ENCODE peak calls at places on chromosomes 4 and X, in seven cellular contexts. One of them, this sample, is unnamed.

GRCh38 chr4:97990409-97990808 is 152.9 kb downstream of the STPG2 start:
- DNase-seq in HFF-Myc: no peak
- DNase-seq in heart right ventricle: no peak
- DNase-seq in suprapubic skin: no peak
- DNase-seq in IMR-90: no peak
- DNase-seq in AG04449: no peak
- DNase-seq in Panc1: no peak
- DNase-seq in this sample: no peak

GRCh38 chr4:25509656-25510055 is 132.6 kb downstream of the ANAPC4 start:
- DNase-seq in HFF-Myc: no peak
- DNase-seq in heart right ventricle: no peak
- DNase-seq in suprapubic skin: no peak
- DNase-seq in IMR-90: no peak
- DNase-seq in AG04449: no peak
- DNase-seq in Panc1: no peak
- DNase-seq in this sample: no peak

GRCh38 chrX:131279617-131280016 is 9.5 kb downstream of the IGSF1 start:
- DNase-seq in HFF-Myc: no peak
- DNase-seq in heart right ventricle: no peak
- DNase-seq in suprapubic skin: no peak
- DNase-seq in IMR-90: no peak
- DNase-seq in AG04449: no peak
- DNase-seq in Panc1: no peak
- DNase-seq in this sample: no peak

GRCh38 chr4:89469930-89470375 is 162.4 kb upstream of the GPRIN3 start:
- DNase-seq in HFF-Myc: peak; percentile 93
- DNase-seq in heart right ventricle: no peak
- DNase-seq in suprapubic skin: no peak
- DNase-seq in IMR-90: peak; percentile 98
- DNase-seq in AG04449: peak; percentile 78
- DNase-seq in Panc1: no peak
- DNase-seq in this sample: peak; percentile 94

GRCh38 chr4:3123201-3123671 is 48.8 kb downstream of the HTT start:
- DNase-seq in HFF-Myc: no peak
- DNase-seq in heart right ventricle: no peak
- DNase-seq in suprapubic skin: no peak
- DNase-seq in IMR-90: peak; percentile 59
- DNase-seq in AG04449: no peak
- DNase-seq in Panc1: no peak
- DNase-seq in this sample: peak; percentile 68

GRCh38 chr4:182745268-182745667 is 171.9 kb downstream of the DCTD start:
- DNase-seq in HFF-Myc: no peak
- DNase-seq in heart right ventricle: no peak
- DNase-seq in suprapubic skin: no peak
- DNase-seq in IMR-90: no peak
- DNase-seq in AG04449: no peak
- DNase-seq in Panc1: no peak
- DNase-seq in this sample: peak; percentile 72

GRCh38 chr4:118224239-118224829 is 128.5 kb downstream of the PRSS12 start:
- DNase-seq in HFF-Myc: peak; percentile 65
- DNase-seq in heart right ventricle: no peak
- DNase-seq in suprapubic skin: no peak
- DNase-seq in IMR-90: peak; percentile 80
- DNase-seq in AG04449: peak; percentile 26
- DNase-seq in Panc1: peak; percentile 28
- DNase-seq in this sample: peak; percentile 5

GRCh38 chr4:101961144-101961543 is 170.6 kb downstream of the BANK1 start:
- DNase-seq in HFF-Myc: no peak
- DNase-seq in heart right ventricle: no peak
- DNase-seq in suprapubic skin: no peak
- DNase-seq in IMR-90: no peak
- DNase-seq in AG04449: no peak
- DNase-seq in Panc1: no peak
- DNase-seq in this sample: no peak

GRCh38 chrX:41334866-41335589 is 1.1 kb downstream of the DDX3X start:
- DNase-seq in HFF-Myc: no peak
- DNase-seq in heart right ventricle: peak; percentile 64
- DNase-seq in suprapubic skin: peak; percentile 83
- DNase-seq in IMR-90: peak; percentile 62
- DNase-seq in AG04449: no peak
- DNase-seq in Panc1: no peak
- DNase-seq in this sample: peak; percentile 9

GRCh38 chrX:148618472-148619445 is 118.3 kb downstream of the AFF2 start:
- DNase-seq in HFF-Myc: no peak
- DNase-seq in heart right ventricle: no peak
- DNase-seq in suprapubic skin: no peak
- DNase-seq in IMR-90: no peak
- DNase-seq in AG04449: no peak
- DNase-seq in Panc1: no peak
- DNase-seq in this sample: no peak

GRCh38 chrX:50448565-50448964 is 22.1 kb downstream of the DGKK start:
- DNase-seq in HFF-Myc: no peak
- DNase-seq in heart right ventricle: no peak
- DNase-seq in suprapubic skin: no peak
- DNase-seq in IMR-90: peak; percentile 1
- DNase-seq in AG04449: no peak
- DNase-seq in Panc1: no peak
- DNase-seq in this sample: peak; percentile 63
- TF ChIP-seq CTCF in HFF-Myc: no peak
- TF ChIP-seq CTCF in heart right ventricle: no peak
- TF ChIP-seq CTCF in suprapubic skin: no peak
- TF ChIP-seq CTCF in IMR-90: no peak
- TF ChIP-seq CTCF in AG04449: no peak
- TF ChIP-seq CTCF in Panc1: peak; percentile 25
- TF ChIP-seq CTCF in this sample: peak; percentile 56

DNA sequence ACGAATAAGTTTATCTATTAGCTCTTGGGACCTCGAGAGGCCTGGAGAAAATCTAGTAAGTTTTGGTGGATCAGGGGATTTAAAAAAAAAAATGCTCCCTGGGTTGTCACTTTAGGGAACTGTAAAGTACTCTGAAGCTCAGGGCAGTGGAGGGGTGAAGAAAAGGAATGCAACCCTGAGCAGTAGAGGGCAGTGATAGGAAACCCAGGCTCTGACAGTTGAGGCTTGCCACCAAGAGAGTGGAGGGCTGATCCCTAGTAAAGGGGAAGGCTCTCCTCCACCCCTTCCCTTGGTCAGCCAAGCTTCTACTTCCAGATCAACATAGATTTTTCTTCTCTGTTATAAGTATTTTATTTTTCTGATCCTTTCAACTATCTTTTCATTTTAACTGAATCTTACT is 73.1 kb downstream of the FBXO8 start:
- DNase-seq in HFF-Myc: no peak
- DNase-seq in heart right ventricle: no peak
- DNase-seq in suprapubic skin: no peak
- DNase-seq in IMR-90: no peak
- DNase-seq in AG04449: no peak
- DNase-seq in Panc1: no peak
- DNase-seq in this sample: no peak
- TF ChIP-seq CTCF in HFF-Myc: no peak
- TF ChIP-seq CTCF in heart right ventricle: no peak
- TF ChIP-seq CTCF in suprapubic skin: no peak
- TF ChIP-seq CTCF in IMR-90: no peak
- TF ChIP-seq CTCF in AG04449: no peak
- TF ChIP-seq CTCF in Panc1: peak; percentile 30
- TF ChIP-seq CTCF in this sample: no peak

GRCh38 chrX:64313624-64314023 is 81.6 kb downstream of the MTMR8 start:
- DNase-seq in HFF-Myc: no peak
- DNase-seq in heart right ventricle: no peak
- DNase-seq in suprapubic skin: no peak
- DNase-seq in IMR-90: no peak
- DNase-seq in AG04449: no peak
- DNase-seq in Panc1: no peak
- DNase-seq in this sample: no peak
- TF ChIP-seq CTCF in HFF-Myc: no peak
- TF ChIP-seq CTCF in heart right ventricle: no peak
- TF ChIP-seq CTCF in suprapubic skin: no peak
- TF ChIP-seq CTCF in IMR-90: no peak
- TF ChIP-seq CTCF in AG04449: no peak
- TF ChIP-seq CTCF in Panc1: no peak
- TF ChIP-seq CTCF in this sample: no peak

DNA sequence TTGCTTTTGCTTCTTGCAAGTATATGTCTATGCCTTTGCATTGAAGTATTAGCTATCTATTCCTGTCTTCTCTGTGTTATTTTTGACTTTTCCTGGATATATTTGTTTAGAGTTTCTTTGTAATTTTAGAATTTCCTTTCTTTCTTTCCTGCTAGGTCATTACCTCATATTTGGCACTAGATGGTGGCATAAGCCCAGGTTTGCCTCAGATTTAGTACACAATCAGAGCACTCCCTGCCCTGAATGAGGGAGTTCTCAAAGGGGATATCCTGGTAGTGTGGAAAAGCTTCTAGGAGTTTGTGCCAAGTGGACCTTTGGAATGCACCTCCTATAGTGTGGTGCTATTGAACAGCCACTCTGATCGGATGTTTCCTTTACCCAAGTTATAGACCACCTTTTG is 181.6 kb downstream of the UGT8 start:
- DNase-seq in HFF-Myc: no peak
- DNase-seq in heart right ventricle: no peak
- DNase-seq in suprapubic skin: no peak
- DNase-seq in IMR-90: peak; percentile 7
- DNase-seq in AG04449: no peak
- DNase-seq in Panc1: no peak
- DNase-seq in this sample: peak; percentile 34
- TF ChIP-seq CTCF in HFF-Myc: no peak
- TF ChIP-seq CTCF in heart right ventricle: no peak
- TF ChIP-seq CTCF in suprapubic skin: no peak
- TF ChIP-seq CTCF in IMR-90: peak; percentile 30
- TF ChIP-seq CTCF in AG04449: no peak
- TF ChIP-seq CTCF in Panc1: peak; percentile 27
- TF ChIP-seq CTCF in this sample: peak; percentile 53

GRCh38 chr4:95835672-95836071 is 4.2 kb upstream of the PDHA2 start:
- DNase-seq in HFF-Myc: no peak
- DNase-seq in heart right ventricle: peak; percentile 5
- DNase-seq in suprapubic skin: no peak
- DNase-seq in IMR-90: no peak
- DNase-seq in AG04449: no peak
- DNase-seq in Panc1: no peak
- DNase-seq in this sample: no peak
- TF ChIP-seq CTCF in HFF-Myc: no peak
- TF ChIP-seq CTCF in heart right ventricle: no peak
- TF ChIP-seq CTCF in suprapubic skin: no peak
- TF ChIP-seq CTCF in IMR-90: no peak
- TF ChIP-seq CTCF in AG04449: no peak
- TF ChIP-seq CTCF in Panc1: no peak
- TF ChIP-seq CTCF in this sample: peak; percentile 43

This sample was measured in foreskin keratinocyte.